ENCODE peak calls at places on chromosomes 2 and 18, in eight cellular contexts. M is EL; U is SW 1271; P is H4; G is body of pancreas; X is activated naive CD4-positive, alpha-beta T cell treated with anti-CD3 and anti-CD28 coated beads, Interleukin-2, amount 50 U/mL, for 72 hours; R is A172; T is T-helper 17 cell. C is an unnamed sample.
A peak's percentile ranks its signal among the peaks of the same experiment; 100 is the strongest.

GRCh38 chr2:151733781-151734672 is at the start of gene NEB:
- DNase-seq in M (no peak), U (no peak), P (no peak), X (no peak), G (no peak), T (no peak), R (no peak), C (no peak)

GRCh38 chr2:200455958-200456421 is 53.9 kb downstream of the KCTD18 start:
- DNase-seq in G (no peak), U (no peak), X (no peak), P (no peak), T (no peak), R (peak; percentile 58), M (no peak), C (peak; percentile 3)

GRCh38 chr18:3345452-3345851 is 83.5 kb downstream of the MYL12B start:
- DNase-seq in G (no peak), U (no peak), X (no peak), R (no peak), T (no peak), P (no peak), M (no peak), C (no peak)

GRCh38 chr2:84160461-84160860 is 298.6 kb downstream of the SUCLG1 start:
- DNase-seq in X (no peak), M (no peak), T (no peak), G (no peak), R (no peak), U (no peak), P (no peak), C (no peak)

GRCh38 chr2:54577944-54578667 is 122.0 kb downstream of the SPTBN1 start:
- DNase-seq in X (no peak), U (no peak), R (no peak), M (no peak), T (no peak), G (no peak), P (no peak), C (no peak)

GRCh38 chr2:101473581-101473910 is 1.4 kb downstream of the RFX8 start:
- DNase-seq in G (no peak), T (no peak), X (no peak), P (no peak), U (no peak), R (no peak), M (no peak), C (no peak)

GRCh38 chr2:85750509-85751299 is 3.1 kb upstream of the ATOH8 start:
- DNase-seq in M (peak; percentile 58), P (peak; percentile 54), T (no peak), R (peak; percentile 66), U (no peak), G (peak; percentile 81), X (no peak), C (no peak)

GRCh38 chr2:212392048-212392447 is 146.6 kb downstream of the ERBB4 start:
- DNase-seq in P (no peak), T (no peak), R (peak; percentile 25), X (no peak), M (peak; percentile 72), G (no peak), U (no peak), C (no peak)

GRCh38 chr2:194826241-194826640 is 830.8 kb upstream of the SLC39A10 start:
- DNase-seq in U (no peak), X (no peak), M (peak; percentile 4), T (no peak), G (no peak), R (peak; percentile 53), P (peak; percentile 45), C (no peak)

GRCh38 chr2:44433841-44434240 is 72.1 kb downstream of the CAMKMT start:
- DNase-seq in R (no peak), M (no peak), P (no peak), U (no peak), T (no peak), X (no peak), G (no peak), C (no peak)

GRCh38 chr2:24597181-24597870 is 106.3 kb downstream of the NCOA1 start:
- DNase-seq in M (no peak), U (no peak), G (no peak), T (no peak), P (no peak), X (no peak), R (no peak), C (no peak)

GRCh38 chr2:15582645-15583340 is 8.9 kb upstream of the DDX1 start:
- DNase-seq in X (no peak), G (no peak), U (no peak), T (no peak), R (no peak), P (no peak), M (no peak), C (no peak)

GRCh38 chr2:8653485-8653884 is 28.4 kb upstream of the ID2 start:
- DNase-seq in X (peak; percentile 31), U (no peak), P (no peak), T (no peak), G (no peak), M (no peak), R (no peak), C (no peak)

GRCh38 chr2:9909106-9909505 is 42.4 kb upstream of the GRHL1 start:
- DNase-seq in G (no peak), T (no peak), P (no peak), U (no peak), X (no peak), R (no peak), M (peak; percentile 21), C (no peak)

GRCh38 chr2:119212139-119212800 is 11.4 kb upstream of the STEAP3 start:
- DNase-seq in M (no peak), T (no peak), R (no peak), G (no peak), U (no peak), X (no peak), P (no peak), C (no peak)